ENCODE peak calls at places on chromosome 7, in four cellular contexts. V, T, J and S are unnamed samples.
A peak's percentile ranks its signal among the peaks of the same experiment; 100 is the strongest.

GRCh38 chr7:156988605-156989185 is 21.8 kb downstream of the MNX1 start:
- DNase-seq in J (no peak), T (no peak), V (no peak), S (no peak)

GRCh38 chr7:159030490-159031134 is 114.1 kb downstream of the VIPR2 start:
- DNase-seq in J (no peak), T (peak; percentile 71), V (no peak), S (peak; percentile 24)

GRCh38 chr7:43234968-43235367 is 122.5 kb downstream of the HECW1 start:
- DNase-seq in T (no peak), J (no peak), V (no peak), S (no peak)

GRCh38 chr7:93011351-93012294 is 106.2 kb downstream of the SAMD9 start:
- DNase-seq in V (no peak), J (peak; percentile 99), T (no peak), S (no peak)

GRCh38 chr7:74074731-74075130 is 8.9 kb upstream of the LIMK1 start:
- DNase-seq in V (no peak), T (no peak), J (no peak), S (no peak)

GRCh38 chr7:50449501-50449880 is 659 bp downstream of the FIGNL1 start:
- DNase-seq in V (no peak), J (no peak), T (no peak), S (peak; percentile 37)

GRCh38 chr7:105935250-105935649 is 27.8 kb upstream of the CDHR3 start:
- DNase-seq in J (no peak), V (no peak), T (no peak), S (no peak)

GRCh38 chr7:55975944-55976633 is 11.7 kb downstream of the NIPSNAP2 start:
- DNase-seq in V (no peak), J (no peak), T (no peak), S (no peak)

GRCh38 chr7:71308105-71308504 is 176.2 kb downstream of the GALNT17 start:
- DNase-seq in J (no peak), T (peak; percentile 43), V (peak; percentile 9), S (no peak)

GRCh38 chr7:1691601-1692499 is 21.8 kb downstream of the ELFN1 start:
- DNase-seq in T (peak; percentile 82), J (no peak), V (peak; percentile 59), S (no peak)

GRCh38 chr7:157775560-157776332 is 438.9 kb downstream of the DNAJB6 start:
- DNase-seq in V (no peak), J (no peak), T (no peak), S (no peak)

GRCh38 chr7:121624922-121625321 is 228.8 kb upstream of the FAM3C start:
- DNase-seq in V (no peak), T (peak; percentile 52), J (no peak), S (no peak)

GRCh38 chr7:157559596-157560257 is 222.9 kb downstream of the DNAJB6 start:
- DNase-seq in V (no peak), T (peak; percentile 8), J (no peak), S (no peak)

GRCh38 chr7:158447206-158448171 is 140.1 kb downstream of the PTPRN2 start:
- DNase-seq in J (no peak), V (no peak), T (no peak), S (no peak)

GRCh38 chr7:24573554-24574338 is 494 bp downstream of the PALS2 start:
- DNase-seq in T (peak; percentile 39), V (peak; percentile 25), J (peak; percentile 50), S (peak; percentile 49)

GRCh38 chr7:102927303-102927933 is 14.6 kb downstream of the LRRC17 start:
- DNase-seq in T (no peak), V (no peak), J (no peak), S (no peak)

GRCh38 chr7:17134786-17135185 is 163.7 kb upstream of the AHR start:
- DNase-seq in V (no peak), T (no peak), J (no peak), S (no peak)

GRCh38 chr7:46932656-46933424 is 649.1 kb downstream of the TNS3 start:
- DNase-seq in V (peak; percentile 84), T (peak; percentile 59), J (peak; percentile 96), S (peak; percentile 19)

GRCh38 chr7:157898802-157899201 is 562.0 kb downstream of the DNAJB6 start:
- DNase-seq in T (no peak), V (no peak), J (no peak), S (no peak)

GRCh38 chr7:150379590-150380379 is 655 bp downstream of the ZNF775 start:
- DNase-seq in T (no peak), J (no peak), V (no peak), S (peak; percentile 48)

GRCh38 chr7:65475734-65476319 is 102.2 kb downstream of the ZNF92 start:
- DNase-seq in V (no peak), J (no peak), T (no peak), S (no peak)

GRCh38 chr7:25857376-25858067 is 294.5 kb upstream of the NFE2L3 start:
- DNase-seq in V (no peak), J (peak; percentile 55), T (no peak), S (no peak)

GRCh38 chr7:106609416-106609815 is 51.5 kb downstream of the CCDC71L start:
- DNase-seq in T (no peak), V (no peak), J (peak; percentile 91), S (peak; percentile 9)

GRCh38 chr7:155732275-155732674 is 80.0 kb downstream of the SHH start:
- DNase-seq in T (no peak), J (no peak), V (no peak), S (no peak)

GRCh38 chr7:155733582-155734444 is 78.5 kb downstream of the SHH start:
- DNase-seq in J (no peak), V (no peak), T (peak; percentile 40), S (no peak)

GRCh38 chr7:155731375-155731774 is 80.9 kb downstream of the SHH start:
- DNase-seq in T (no peak), J (no peak), V (no peak), S (no peak)

GRCh38 chr7:155729847-155730246 is 82.4 kb downstream of the SHH start:
- DNase-seq in T (peak; percentile 45), V (peak; percentile 70), J (peak; percentile 61), S (no peak)

DNA sequence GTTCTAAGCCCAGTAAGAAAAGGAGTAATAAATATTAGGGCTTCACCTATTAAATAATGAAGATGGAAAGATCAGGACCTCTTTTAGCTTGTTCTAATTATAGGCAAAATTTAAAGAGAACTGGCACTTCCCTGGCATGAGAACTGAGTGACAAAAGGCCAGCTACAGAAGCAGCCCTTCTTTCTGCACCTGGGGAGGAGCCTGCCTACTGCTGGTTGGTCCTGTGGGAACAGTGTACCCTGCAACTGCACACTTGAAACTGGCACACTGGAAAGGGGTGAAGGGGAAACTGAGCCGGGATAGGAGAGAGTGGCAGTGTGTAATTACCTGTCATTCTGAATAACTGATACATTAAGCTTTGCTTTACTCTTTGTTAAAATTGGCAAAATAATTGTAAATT is 80.4 kb downstream of the SHH start:
- DNase-seq in V (no peak), J (no peak), T (no peak), S (no peak)
- TF ChIP-seq POLR2A in V (no peak), J (no peak), T (no peak), S (no peak)

GRCh38 chr7:37112210-37112609 is 336.5 kb downstream of the ELMO1 start:
- DNase-seq in J (no peak), T (no peak), V (no peak), S (no peak)

GRCh38 chr7:37112882-37113281 is 335.8 kb downstream of the ELMO1 start:
- DNase-seq in J (no peak), T (no peak), V (no peak), S (no peak)

GRCh38 chr7:37110641-37111421 is 337.8 kb downstream of the ELMO1 start:
- DNase-seq in T (no peak), V (no peak), J (no peak), S (no peak)

GRCh38 chr7:37109853-37110252 is 338.8 kb downstream of the ELMO1 start:
- DNase-seq in J (no peak), V (no peak), T (no peak), S (no peak)

DNA sequence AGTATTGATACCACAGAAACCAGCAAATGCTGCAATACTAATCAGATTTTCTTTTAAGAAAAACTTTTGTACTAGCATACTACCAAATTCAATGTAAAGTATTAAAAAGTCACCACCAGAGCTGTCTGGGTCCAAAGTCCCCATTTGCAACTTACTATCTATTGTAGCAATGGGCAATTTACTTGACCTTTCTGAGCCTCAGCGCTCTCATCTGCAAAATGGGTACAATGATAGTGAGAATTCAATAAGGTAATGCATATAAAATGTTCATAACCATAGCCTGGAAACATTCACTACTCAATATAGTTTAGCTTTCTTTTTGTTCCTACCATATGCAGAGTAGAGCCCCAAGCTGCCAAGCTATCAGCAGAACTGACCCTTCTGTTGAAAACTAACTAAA is 337.2 kb downstream of the ELMO1 start:
- DNase-seq in V (no peak), T (no peak), J (no peak), S (no peak)
- TF ChIP-seq POLR2A in V (no peak), T (no peak), J (no peak), S (no peak)

GRCh38 chr7:100431286-100431735 is 1.7 kb downstream of the MEPCE start:
- DNase-seq in T (no peak), V (no peak), J (no peak), S (no peak)

GRCh38 chr7:100430450-100431285 is 1.0 kb downstream of the MEPCE start:
- DNase-seq in J (peak; percentile 27), V (no peak), T (no peak), S (peak; percentile 79)

GRCh38 chr7:100428967-100429636 is 529 bp upstream of the MEPCE start:
- DNase-seq in T (peak; percentile 100), J (peak; percentile 99), V (peak; percentile 100), S (peak; percentile 100)

GRCh38 chr7:100428199-100428966 is at the start of gene ZCWPW1:
- DNase-seq in J (peak; percentile 97), V (peak; percentile 92), T (peak; percentile 97), S (peak; percentile 98)

GRCh38 chr7:100429637-100430449 is at the start of gene MEPCE:
- DNase-seq in T (peak; percentile 98), J (peak; percentile 96), V (peak; percentile 94), S (peak; percentile 96)
- TF ChIP-seq POLR2A in T (no peak), J (no peak), V (peak; percentile 89), S (no peak)

GRCh38 chr7:101921061-101921460 is 103.6 kb downstream of the CUX1 start:
- DNase-seq in V (no peak), T (no peak), J (no peak), S (no peak)
- TF ChIP-seq POLR2A in V (no peak), T (no peak), J (no peak), S (no peak)

GRCh38 chr7:131298608-131298992 is 29.1 kb upstream of the MKLN1 start:
- DNase-seq in V (no peak), J (no peak), T (no peak), S (no peak)
- TF ChIP-seq POLR2A in V (no peak), J (no peak), T (no peak), S (no peak)

DNA sequence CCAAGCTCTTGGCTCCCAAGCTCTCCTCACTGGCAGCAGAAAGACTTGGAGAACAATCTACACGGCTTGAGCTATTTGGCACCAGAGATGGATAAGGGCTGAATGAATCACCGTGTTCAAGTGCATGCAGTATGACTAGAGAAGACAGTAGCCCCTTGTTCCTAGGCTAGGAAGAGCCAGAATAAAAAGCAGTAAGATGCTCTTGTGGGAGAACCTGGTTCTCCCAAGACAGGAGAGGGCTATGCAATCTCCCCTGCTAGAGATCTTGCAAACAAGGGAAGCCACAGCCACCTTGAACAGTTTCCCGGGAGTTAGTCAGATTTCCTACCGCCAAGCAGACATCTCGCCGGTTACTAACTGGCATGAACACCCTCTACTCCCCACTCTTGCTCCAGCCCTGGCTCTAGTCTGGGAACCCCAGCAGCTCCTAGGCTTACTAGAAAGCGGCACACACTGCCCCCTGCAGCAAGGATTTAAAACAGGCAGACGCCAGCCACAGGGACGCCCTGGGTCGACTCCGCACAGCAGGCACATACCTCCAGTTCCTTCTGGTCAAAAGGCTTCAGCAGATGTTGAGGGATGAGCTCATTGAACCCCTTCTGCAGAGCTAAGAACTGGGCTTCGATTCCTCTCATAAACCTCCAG is 107.3 kb downstream of the SMURF1 start:
- DNase-seq in T (no peak), V (no peak), J (peak; percentile 65), S (peak; percentile 3)
- TF ChIP-seq POLR2A in T (no peak), V (no peak), J (no peak), S (no peak)